ENCODE peak calls at places on chromosome 5, in seven cellular contexts. One of them, this sample, is unnamed.

GRCh38 chr5:120516799-120517198 is 52.7 kb downstream of the PRR16 start:
- DNase-seq in aorta: no peak
- DNase-seq in AG04450: no peak
- DNase-seq in CD8-positive, alpha-beta memory T cell: no peak
- DNase-seq in A549: no peak
- DNase-seq in neural progenitor cell: no peak
- DNase-seq in psoas muscle: no peak
- DNase-seq in this sample: no peak

GRCh38 chr5:19531374-19531952 is 456.5 kb downstream of the CDH18 start:
- DNase-seq in aorta: no peak
- DNase-seq in AG04450: no peak
- DNase-seq in CD8-positive, alpha-beta memory T cell: no peak
- DNase-seq in A549: no peak
- DNase-seq in neural progenitor cell: no peak
- DNase-seq in psoas muscle: no peak
- DNase-seq in this sample: peak; percentile 78

GRCh38 chr5:5483880-5484595 is 61.6 kb downstream of the ICE1 start:
- DNase-seq in aorta: no peak
- DNase-seq in AG04450: no peak
- DNase-seq in CD8-positive, alpha-beta memory T cell: no peak
- DNase-seq in A549: no peak
- DNase-seq in neural progenitor cell: no peak
- DNase-seq in psoas muscle: no peak
- DNase-seq in this sample: no peak

GRCh38 chr5:120366047-120366446 is 98.1 kb upstream of the PRR16 start:
- DNase-seq in aorta: no peak
- DNase-seq in AG04450: peak; percentile 24
- DNase-seq in CD8-positive, alpha-beta memory T cell: no peak
- DNase-seq in A549: no peak
- DNase-seq in neural progenitor cell: no peak
- DNase-seq in psoas muscle: no peak
- DNase-seq in this sample: no peak

GRCh38 chr5:145540375-145540774 is 294.8 kb downstream of the PRELID2 start:
- DNase-seq in aorta: no peak
- DNase-seq in AG04450: no peak
- DNase-seq in CD8-positive, alpha-beta memory T cell: no peak
- DNase-seq in A549: no peak
- DNase-seq in neural progenitor cell: no peak
- DNase-seq in psoas muscle: no peak
- DNase-seq in this sample: no peak

GRCh38 chr5:132110930-132111329 is 37.3 kb downstream of the CSF2 start:
- DNase-seq in aorta: no peak
- DNase-seq in AG04450: no peak
- DNase-seq in CD8-positive, alpha-beta memory T cell: no peak
- DNase-seq in A549: no peak
- DNase-seq in neural progenitor cell: no peak
- DNase-seq in psoas muscle: no peak
- DNase-seq in this sample: no peak

GRCh38 chr5:20655211-20655610 is 667.2 kb upstream of the CDH18 start:
- DNase-seq in aorta: no peak
- DNase-seq in AG04450: no peak
- DNase-seq in CD8-positive, alpha-beta memory T cell: no peak
- DNase-seq in A549: no peak
- DNase-seq in neural progenitor cell: no peak
- DNase-seq in psoas muscle: no peak
- DNase-seq in this sample: no peak

GRCh38 chr5:154844800-154845199 is 5.6 kb downstream of the FAXDC2 start:
- DNase-seq in aorta: no peak
- DNase-seq in AG04450: no peak
- DNase-seq in CD8-positive, alpha-beta memory T cell: no peak
- DNase-seq in A549: no peak
- DNase-seq in neural progenitor cell: no peak
- DNase-seq in psoas muscle: no peak
- DNase-seq in this sample: no peak

GRCh38 chr5:64767959-64768357 is 533 bp downstream of the SREK1IP1 start:
- DNase-seq in aorta: no peak
- DNase-seq in AG04450: no peak
- DNase-seq in CD8-positive, alpha-beta memory T cell: no peak
- DNase-seq in A549: peak; percentile 14
- DNase-seq in neural progenitor cell: peak; percentile 32
- DNase-seq in psoas muscle: no peak
- DNase-seq in this sample: no peak

GRCh38 chr5:34627794-34628193 is 28.3 kb upstream of the RAI14 start:
- DNase-seq in aorta: no peak
- DNase-seq in AG04450: peak; percentile 60
- DNase-seq in CD8-positive, alpha-beta memory T cell: no peak
- DNase-seq in A549: no peak
- DNase-seq in neural progenitor cell: no peak
- DNase-seq in psoas muscle: no peak
- DNase-seq in this sample: no peak

GRCh38 chr5:127758884-127759283 is 55.7 kb downstream of the CCDC192 start:
- DNase-seq in aorta: no peak
- DNase-seq in AG04450: no peak
- DNase-seq in CD8-positive, alpha-beta memory T cell: no peak
- DNase-seq in A549: no peak
- DNase-seq in neural progenitor cell: no peak
- DNase-seq in psoas muscle: no peak
- DNase-seq in this sample: no peak

GRCh38 chr5:27217160-27217956 is 179.0 kb upstream of the CDH9 start:
- DNase-seq in aorta: no peak
- DNase-seq in AG04450: no peak
- DNase-seq in CD8-positive, alpha-beta memory T cell: no peak
- DNase-seq in A549: peak; percentile 4
- DNase-seq in neural progenitor cell: no peak
- DNase-seq in psoas muscle: no peak
- DNase-seq in this sample: no peak

GRCh38 chr5:16736158-16736994 is 119.6 kb upstream of the RETREG1 start:
- DNase-seq in aorta: no peak
- DNase-seq in AG04450: peak; percentile 54
- DNase-seq in CD8-positive, alpha-beta memory T cell: no peak
- DNase-seq in A549: no peak
- DNase-seq in neural progenitor cell: peak; percentile 74
- DNase-seq in psoas muscle: no peak
- DNase-seq in this sample: peak; percentile 73

GRCh38 chr5:126723643-126724042 is 53.3 kb upstream of the LMNB1 start:
- DNase-seq in aorta: no peak
- DNase-seq in AG04450: no peak
- DNase-seq in CD8-positive, alpha-beta memory T cell: no peak
- DNase-seq in A549: peak; percentile 6
- DNase-seq in neural progenitor cell: no peak
- DNase-seq in psoas muscle: no peak
- DNase-seq in this sample: no peak

GRCh38 chr5:137220523-137220927 is 278.6 kb downstream of the SPOCK1 start:
- DNase-seq in aorta: no peak
- DNase-seq in AG04450: no peak
- DNase-seq in CD8-positive, alpha-beta memory T cell: no peak
- DNase-seq in A549: peak; percentile 87
- DNase-seq in neural progenitor cell: peak; percentile 70
- DNase-seq in psoas muscle: no peak
- DNase-seq in this sample: no peak

GRCh38 chr5:78242001-78242400 is 52.5 kb downstream of the AP3B1 start:
- DNase-seq in aorta: no peak
- DNase-seq in AG04450: no peak
- DNase-seq in CD8-positive, alpha-beta memory T cell: no peak
- DNase-seq in A549: no peak
- DNase-seq in neural progenitor cell: no peak
- DNase-seq in psoas muscle: no peak
- DNase-seq in this sample: no peak

GRCh38 chr5:77391240-77391765 is 100.8 kb downstream of the WDR41 start:
- DNase-seq in aorta: no peak
- DNase-seq in AG04450: no peak
- DNase-seq in CD8-positive, alpha-beta memory T cell: no peak
- DNase-seq in A549: no peak
- DNase-seq in neural progenitor cell: no peak
- DNase-seq in psoas muscle: no peak
- DNase-seq in this sample: no peak

GRCh38 chr5:59095480-59095879 is 512.6 kb downstream of the RAB3C start:
- DNase-seq in aorta: no peak
- DNase-seq in AG04450: peak; percentile 29
- DNase-seq in CD8-positive, alpha-beta memory T cell: no peak
- DNase-seq in A549: no peak
- DNase-seq in neural progenitor cell: no peak
- DNase-seq in psoas muscle: no peak
- DNase-seq in this sample: no peak

GRCh38 chr5:6837519-6838110 is 124.4 kb downstream of the TENT4A start:
- DNase-seq in aorta: no peak
- DNase-seq in AG04450: no peak
- DNase-seq in CD8-positive, alpha-beta memory T cell: no peak
- DNase-seq in A549: peak; percentile 8
- DNase-seq in neural progenitor cell: no peak
- DNase-seq in psoas muscle: no peak
- DNase-seq in this sample: no peak

GRCh38 chr5:1783214-1783551 is 16.5 kb downstream of the MRPL36 start:
- DNase-seq in aorta: peak; percentile 11
- DNase-seq in AG04450: no peak
- DNase-seq in CD8-positive, alpha-beta memory T cell: no peak
- DNase-seq in A549: no peak
- DNase-seq in neural progenitor cell: no peak
- DNase-seq in psoas muscle: no peak
- DNase-seq in this sample: no peak
- H3K27ac ChIP-seq in aorta: no peak overlapping the region
- H3K27ac ChIP-seq in AG04450: no peak overlapping the region
- H3K27ac ChIP-seq in CD8-positive, alpha-beta memory T cell: no peak overlapping the region
- H3K27ac ChIP-seq in A549: no peak overlapping the region
- H3K27ac ChIP-seq in neural progenitor cell: no peak overlapping the region
- H3K27ac ChIP-seq in psoas muscle: no peak overlapping the region
- H3K27ac ChIP-seq in this sample: no peak overlapping the region

GRCh38 chr5:140266471-140267200 is 36.3 kb downstream of the PFDN1 start:
- DNase-seq in aorta: no peak
- DNase-seq in AG04450: no peak
- DNase-seq in CD8-positive, alpha-beta memory T cell: no peak
- DNase-seq in A549: no peak
- DNase-seq in neural progenitor cell: no peak
- DNase-seq in psoas muscle: no peak
- DNase-seq in this sample: no peak
- H3K27ac ChIP-seq in aorta: no peak overlapping the region
- H3K27ac ChIP-seq in AG04450: no peak overlapping the region
- H3K27ac ChIP-seq in CD8-positive, alpha-beta memory T cell: no peak overlapping the region
- H3K27ac ChIP-seq in A549: no peak overlapping the region
- H3K27ac ChIP-seq in neural progenitor cell: peak overlapping the region; percentile 71
- H3K27ac ChIP-seq in psoas muscle: peak overlapping the region; percentile 79
- H3K27ac ChIP-seq in this sample: no peak overlapping the region

GRCh38 chr5:115541586-115541985 is 3.0 kb downstream of the FEM1C start:
- DNase-seq in aorta: no peak
- DNase-seq in AG04450: no peak
- DNase-seq in CD8-positive, alpha-beta memory T cell: no peak
- DNase-seq in A549: no peak
- DNase-seq in neural progenitor cell: no peak
- DNase-seq in psoas muscle: no peak
- DNase-seq in this sample: no peak
- H3K27ac ChIP-seq in aorta: no peak overlapping the region
- H3K27ac ChIP-seq in AG04450: no peak overlapping the region
- H3K27ac ChIP-seq in CD8-positive, alpha-beta memory T cell: no peak overlapping the region
- H3K27ac ChIP-seq in A549: no peak overlapping the region
- H3K27ac ChIP-seq in neural progenitor cell: no peak overlapping the region
- H3K27ac ChIP-seq in psoas muscle: peak overlapping the region; percentile 98
- H3K27ac ChIP-seq in this sample: no peak overlapping the region

GRCh38 chr5:1330847-1331831 is 13.8 kb downstream of the CLPTM1L start:
- DNase-seq in aorta: peak; percentile 44
- DNase-seq in AG04450: no peak
- DNase-seq in CD8-positive, alpha-beta memory T cell: no peak
- DNase-seq in A549: no peak
- DNase-seq in neural progenitor cell: no peak
- DNase-seq in psoas muscle: peak; percentile 52
- DNase-seq in this sample: no peak
- H3K27ac ChIP-seq in aorta: no peak overlapping the region
- H3K27ac ChIP-seq in AG04450: no peak overlapping the region
- H3K27ac ChIP-seq in CD8-positive, alpha-beta memory T cell: no peak overlapping the region
- H3K27ac ChIP-seq in A549: no peak overlapping the region
- H3K27ac ChIP-seq in neural progenitor cell: no peak overlapping the region
- H3K27ac ChIP-seq in psoas muscle: peak overlapping the region; percentile 16
- H3K27ac ChIP-seq in this sample: peak overlapping the region; percentile 100

GRCh38 chr5:10124287-10124686 is 125.4 kb downstream of the ATPSCKMT start:
- DNase-seq in aorta: no peak
- DNase-seq in AG04450: no peak
- DNase-seq in CD8-positive, alpha-beta memory T cell: no peak
- DNase-seq in A549: no peak
- DNase-seq in neural progenitor cell: no peak
- DNase-seq in psoas muscle: no peak
- DNase-seq in this sample: no peak
- H3K27ac ChIP-seq in aorta: no peak overlapping the region
- H3K27ac ChIP-seq in AG04450: no peak overlapping the region
- H3K27ac ChIP-seq in CD8-positive, alpha-beta memory T cell: no peak overlapping the region
- H3K27ac ChIP-seq in A549: no peak overlapping the region
- H3K27ac ChIP-seq in neural progenitor cell: no peak overlapping the region
- H3K27ac ChIP-seq in psoas muscle: no peak overlapping the region
- H3K27ac ChIP-seq in this sample: no peak overlapping the region

DNA sequence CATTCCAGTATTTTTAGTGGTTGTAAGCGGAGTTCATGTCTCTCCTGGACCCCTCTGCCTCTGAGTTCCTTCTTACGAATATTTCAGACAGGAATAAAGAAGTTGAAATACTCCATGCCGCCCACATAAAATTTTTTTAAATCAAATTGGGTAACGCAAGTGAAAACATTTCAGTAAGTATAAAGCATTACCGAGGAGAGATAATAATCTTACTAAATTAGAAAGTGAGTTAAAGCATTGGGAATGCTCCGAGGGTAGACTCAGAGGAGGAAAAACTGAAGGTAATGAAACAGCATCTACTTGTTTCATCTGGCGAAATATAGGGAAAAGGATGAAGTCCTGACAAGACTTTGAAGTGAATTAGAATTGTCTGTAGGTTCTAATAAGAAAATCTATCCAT is 317.6 kb downstream of the ARRDC3 start:
- DNase-seq in aorta: no peak
- DNase-seq in AG04450: no peak
- DNase-seq in CD8-positive, alpha-beta memory T cell: no peak
- DNase-seq in A549: no peak
- DNase-seq in neural progenitor cell: no peak
- DNase-seq in psoas muscle: no peak
- DNase-seq in this sample: no peak
- H3K27ac ChIP-seq in aorta: peak overlapping the region; percentile 67
- H3K27ac ChIP-seq in AG04450: no peak overlapping the region
- H3K27ac ChIP-seq in CD8-positive, alpha-beta memory T cell: no peak overlapping the region
- H3K27ac ChIP-seq in A549: no peak overlapping the region
- H3K27ac ChIP-seq in neural progenitor cell: no peak overlapping the region
- H3K27ac ChIP-seq in psoas muscle: no peak overlapping the region
- H3K27ac ChIP-seq in this sample: no peak overlapping the region

DNA sequence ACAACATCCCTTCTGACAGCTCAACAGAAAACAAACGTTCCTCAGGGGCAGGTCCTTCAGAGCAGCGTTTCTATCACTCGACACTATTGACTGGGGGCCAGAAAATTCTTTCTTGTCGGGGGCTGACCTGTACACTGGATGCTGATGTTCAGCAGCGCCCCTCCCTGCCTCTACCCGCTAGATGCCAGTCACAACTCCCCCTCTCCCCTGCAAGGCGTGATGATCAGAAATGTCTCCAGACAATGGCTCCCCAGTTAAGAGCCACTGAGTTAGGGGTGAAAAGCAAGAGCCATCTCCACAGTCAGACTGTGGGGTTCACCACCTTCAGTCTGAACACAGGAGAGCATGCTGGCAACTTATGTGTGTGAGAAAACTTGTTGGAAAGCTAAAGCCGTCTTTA is 39.8 kb downstream of the SERINC5 start:
- DNase-seq in aorta: no peak
- DNase-seq in AG04450: no peak
- DNase-seq in CD8-positive, alpha-beta memory T cell: no peak
- DNase-seq in A549: no peak
- DNase-seq in neural progenitor cell: no peak
- DNase-seq in psoas muscle: no peak
- DNase-seq in this sample: no peak
- H3K27ac ChIP-seq in aorta: no peak overlapping the region
- H3K27ac ChIP-seq in AG04450: no peak overlapping the region
- H3K27ac ChIP-seq in CD8-positive, alpha-beta memory T cell: no peak overlapping the region
- H3K27ac ChIP-seq in A549: no peak overlapping the region
- H3K27ac ChIP-seq in neural progenitor cell: no peak overlapping the region
- H3K27ac ChIP-seq in psoas muscle: peak overlapping the region; percentile 25
- H3K27ac ChIP-seq in this sample: no peak overlapping the region